ENCODE peak calls at places on chromosomes 16 and 17, in five cellular contexts. B, C, Y, M and G are unnamed samples.
A peak's percentile ranks its signal among the peaks of the same experiment; 100 is the strongest.

GRCh38 chr17:58153046-58153445 is 4.9 kb downstream of the OR4D1 start:
- DNase-seq in M (no peak), Y (no peak), C (no peak), B (no peak), G (no peak)

GRCh38 chr17:15947331-15947730 is 2.4 kb downstream of the ADORA2B start:
- DNase-seq in C (no peak), B (no peak), Y (peak; percentile 65), M (peak; percentile 48), G (peak; percentile 97)

GRCh38 chr17:50079334-50080095 is 15.6 kb upstream of the PDK2 start:
- DNase-seq in C (peak; percentile 45), B (peak; percentile 91), Y (no peak), M (no peak), G (peak; percentile 95)

GRCh38 chr16:87582966-87583325 is 19.4 kb upstream of the JPH3 start:
- DNase-seq in Y (no peak), C (no peak), B (no peak), M (no peak), G (peak; percentile 2)

GRCh38 chr17:77451894-77452852 is 311.4 kb downstream of the SEC14L1 start:
- DNase-seq in Y (no peak), M (peak; percentile 72), B (peak; percentile 69), C (peak; percentile 86), G (peak; percentile 94)

GRCh38 chr17:9291912-9292562 is 270.7 kb downstream of the NTN1 start:
- DNase-seq in C (peak; percentile 44), Y (no peak), B (peak; percentile 66), M (peak; percentile 25), G (peak; percentile 87)

GRCh38 chr16:84047206-84047605 is 4.6 kb upstream of the SLC38A8 start:
- DNase-seq in M (no peak), B (no peak), Y (no peak), C (no peak), G (no peak)

GRCh38 chr17:12024332-12024731 is 3.7 kb downstream of the MAP2K4 start:
- DNase-seq in B (no peak), Y (peak; percentile 89), M (peak; percentile 73), C (no peak), G (no peak)

GRCh38 chr17:35242805-35243458 is at the start of gene SLFN5:
- DNase-seq in M (peak; percentile 90), Y (peak; percentile 73), C (peak; percentile 85), B (peak; percentile 97), G (peak; percentile 96)

GRCh38 chr16:66728804-66729203 is 22.6 kb downstream of the DYNC1LI2 start:
- DNase-seq in Y (no peak), C (no peak), M (no peak), B (no peak), G (no peak)

GRCh38 chr16:79213214-79213613 is 387.3 kb downstream of the MAF start:
- DNase-seq in Y (no peak), M (no peak), C (no peak), B (no peak), G (no peak)

GRCh38 chr16:79217375-79218011 is 383.0 kb downstream of the MAF start:
- DNase-seq in C (no peak), M (no peak), B (no peak), Y (no peak), G (peak; percentile 55)

GRCh38 chr16:79215289-79215688 is 385.2 kb downstream of the MAF start:
- DNase-seq in Y (no peak), M (no peak), B (no peak), C (no peak), G (no peak)

DNA sequence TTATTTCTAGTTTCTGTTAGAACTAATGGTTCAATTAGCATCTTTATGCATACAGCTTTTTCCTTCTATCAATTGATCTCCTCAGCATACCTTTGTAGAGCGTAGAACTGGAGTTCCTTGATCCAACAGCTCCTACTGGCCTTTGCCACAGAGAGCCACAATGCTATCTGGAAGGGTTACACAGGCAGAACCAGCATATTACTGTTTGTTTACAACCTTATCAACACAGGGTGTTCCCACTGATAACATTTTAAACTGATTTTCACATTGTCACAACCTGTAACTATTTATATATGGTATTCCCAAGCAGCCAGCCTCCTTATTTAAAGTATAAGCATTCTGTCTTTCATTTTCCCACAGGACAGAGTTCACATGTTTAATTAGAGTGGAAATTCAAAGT is 382.2 kb downstream of the MAF start:
- DNase-seq in C (no peak), Y (no peak), M (no peak), B (no peak), G (no peak)
- H3K4me2 ChIP-seq in C (no peak overlapping the region), Y (no peak overlapping the region), M (no peak overlapping the region), B (no peak overlapping the region), G (no peak overlapping the region)

DNA sequence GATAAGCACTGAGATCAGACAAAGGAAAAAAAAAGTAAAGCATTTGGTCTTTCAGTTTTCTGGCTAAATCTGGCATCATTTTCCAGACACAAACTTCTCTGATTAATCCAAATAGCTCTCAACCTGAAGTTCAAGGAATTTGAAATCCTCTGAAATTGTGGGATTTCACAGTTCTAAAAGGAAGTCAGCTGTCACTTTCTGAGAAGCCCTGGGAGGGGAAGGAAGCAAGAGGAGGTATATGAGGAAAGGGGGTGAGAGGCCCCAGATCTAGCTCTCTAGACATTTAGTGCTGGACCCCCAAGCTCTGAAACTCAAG is 17.5 kb upstream of the HOXB9 start:
- DNase-seq in Y (no peak), C (no peak), B (no peak), M (no peak), G (peak; percentile 54)
- H4K20me1 ChIP-seq in Y (no peaks in the 10 kb centered on the region), C (peaks cover 88% of the 10 kb centered on the region), B (peaks cover 28% of the 10 kb centered on the region), M (no peaks in the 10 kb centered on the region), G (no peaks in the 10 kb centered on the region)

DNA sequence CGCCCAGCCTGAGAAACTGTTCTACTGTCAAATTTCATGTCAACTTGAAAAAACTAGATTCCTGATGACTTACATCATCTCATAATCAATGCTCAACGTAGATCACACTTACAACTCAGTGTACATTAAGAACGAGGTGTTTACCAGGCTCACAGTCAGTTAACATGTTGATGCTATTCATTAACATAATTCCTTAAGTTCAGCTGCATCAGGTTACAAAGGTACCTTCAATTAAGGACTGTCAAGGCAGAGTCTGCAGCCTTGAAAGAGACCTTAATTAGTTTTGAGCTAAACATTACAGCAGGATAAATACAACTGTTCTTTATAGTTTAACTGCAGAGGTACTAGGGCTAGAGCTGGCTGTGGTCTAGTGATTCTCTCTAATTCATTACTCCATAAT is 1.9 kb downstream of the GNA13 start:
- DNase-seq in B (no peak), C (no peak), Y (peak; percentile 52), M (no peak), G (no peak)
- H3K4me3 ChIP-seq in B (no peak overlapping the region), C (peak overlapping the region; percentile 99), Y (peak overlapping the region; percentile 80), M (peak overlapping the region; percentile 91), G (peak overlapping the region; percentile 98)

GRCh38 chr16:85086347-85087291 is 25.7 kb downstream of the CIBAR2 start:
- DNase-seq in M (peak; percentile 46), Y (peak; percentile 52), B (peak; percentile 89), C (peak; percentile 83), G (peak; percentile 99)
- H3K4me2 ChIP-seq in M (no peak overlapping the region), Y (peak overlapping the region; percentile 38), B (no peak overlapping the region), C (no peak overlapping the region), G (no peak overlapping the region)

GRCh38 chr17:32117399-32117798 is 24.9 kb upstream of the RHOT1 start:
- DNase-seq in M (no peak), Y (no peak), B (peak; percentile 39), C (no peak), G (no peak)
- H4K20me1 ChIP-seq in M (no peaks in the 10 kb centered on the region), Y (no peaks in the 10 kb centered on the region), B (peaks cover 1% of the 10 kb centered on the region), C (no peaks in the 10 kb centered on the region), G (no peaks in the 10 kb centered on the region)